ENCODE peak calls at places on chromosomes 11 and 22, in five cellular contexts. Z is left ventricle myocardium superior; C is stimulated activated CD8-positive, alpha-beta memory T cell treated with anti-CD3 and anti-CD28 coated beads, Interleukin-2, amount 100 ng/mL, for 48 hours; A is neural crest cell; T is nephron progenitor cell. E is an unnamed sample.

GRCh38 chr11:66080055-66080817 is 10.2 kb downstream of the PACS1 start:
- DNase-seq in Z (no peak), C (peak), A (no peak), T (no peak), E (peak)

GRCh38 chr11:11149671-11150459 is 203.2 kb downstream of the CSNK2A3 start:
- DNase-seq in Z (no peak), C (no peak), A (no peak), T (no peak), E (no peak)

GRCh38 chr11:93131709-93132108 is 66.1 kb downstream of the SLC36A4 start:
- DNase-seq in Z (no peak), C (no peak), A (no peak), T (no peak), E (no peak)

GRCh38 chr11:72631806-72632731 is 42.2 kb downstream of the PDE2A start:
- DNase-seq in Z (peak), C (no peak), A (no peak), T (no peak), E (no peak)

GRCh38 chr11:77309401-77310085 is 8.1 kb upstream of the GDPD4 start:
- DNase-seq in Z (no peak), C (no peak), A (no peak), T (no peak), E (no peak)

GRCh38 chr22:26398741-26399153 is 30.3 kb upstream of the ASPHD2 start:
- DNase-seq in Z (peak), C (peak), A (peak), T (peak), E (peak)

GRCh38 chr11:102276302-102277182 is 40.7 kb upstream of the BIRC3 start:
- DNase-seq in Z (no peak), C (no peak), A (no peak), T (no peak), E (no peak)

GRCh38 chr22:49235463-49236300 is 592.0 kb downstream of the BRD1 start:
- DNase-seq in Z (no peak), C (no peak), A (no peak), T (no peak), E (peak)

GRCh38 chr22:22038178-22038880 is 55.7 kb upstream of the TOP3B start:
- DNase-seq in Z (no peak), C (no peak), A (no peak), T (no peak), E (no peak)

GRCh38 chr11:34051349-34052035 is at the start of gene CAPRIN1:
- DNase-seq in Z (peak), C (peak), A (peak), T (peak), E (peak)

E was measured in activated T-helper 2 cell treated with anti-CD3 and anti-CD28 coated beads, Interferon-gamma antibody, Interleukin-2, Interleukin-4, amounts not matched to agents 10 μg/mL and 5 μg/mL and 100 μg/mL, durations not matched to agents 14 hours and 24 hours and 36 hours.